ENCODE peak calls at places on chromosomes 5 and 9, in nine cellular contexts. One of them, this sample, is unnamed.

GRCh38 chr9:21965401-21965951 is 28.7 kb downstream of the CDKN2A start:
- DNase-seq in left ventricle myocardium superior: no peak
- DNase-seq in stimulated activated CD8-positive, alpha-beta memory T cell treated with anti-CD3 and anti-CD28 coated beads, Interleukin-12 subunit alpha, Interleukin-12 subunit beta, amount 100 ng/mL, for 4 hours: no peak
- DNase-seq in hypothalamus: no peak
- DNase-seq in mesendoderm: peak
- DNase-seq in CD8-positive, alpha-beta T cell: peak
- DNase-seq in endodermal cell: peak
- DNase-seq in CD8-positive, alpha-beta memory T cell: peak
- DNase-seq in NCI-H2107: no peak
- DNase-seq in this sample: peak

GRCh38 chr9:121633144-121633714 is 18.2 kb upstream of the DAB2IP start:
- DNase-seq in left ventricle myocardium superior: peak
- DNase-seq in stimulated activated CD8-positive, alpha-beta memory T cell treated with anti-CD3 and anti-CD28 coated beads, Interleukin-12 subunit alpha, Interleukin-12 subunit beta, amount 100 ng/mL, for 4 hours: no peak
- DNase-seq in hypothalamus: no peak
- DNase-seq in mesendoderm: no peak
- DNase-seq in CD8-positive, alpha-beta T cell: no peak
- DNase-seq in endodermal cell: no peak
- DNase-seq in CD8-positive, alpha-beta memory T cell: no peak
- DNase-seq in NCI-H2107: no peak
- DNase-seq in this sample: no peak

GRCh38 chr9:34985311-34985899 is 4.1 kb upstream of the DNAJB5 start:
- DNase-seq in left ventricle myocardium superior: no peak
- DNase-seq in stimulated activated CD8-positive, alpha-beta memory T cell treated with anti-CD3 and anti-CD28 coated beads, Interleukin-12 subunit alpha, Interleukin-12 subunit beta, amount 100 ng/mL, for 4 hours: no peak
- DNase-seq in hypothalamus: peak
- DNase-seq in mesendoderm: peak
- DNase-seq in CD8-positive, alpha-beta T cell: peak
- DNase-seq in endodermal cell: peak
- DNase-seq in CD8-positive, alpha-beta memory T cell: peak
- DNase-seq in NCI-H2107: no peak
- DNase-seq in this sample: peak

GRCh38 chr5:175466700-175467318 is 11.6 kb upstream of the SFXN1 start:
- DNase-seq in left ventricle myocardium superior: peak
- DNase-seq in stimulated activated CD8-positive, alpha-beta memory T cell treated with anti-CD3 and anti-CD28 coated beads, Interleukin-12 subunit alpha, Interleukin-12 subunit beta, amount 100 ng/mL, for 4 hours: no peak
- DNase-seq in hypothalamus: no peak
- DNase-seq in mesendoderm: no peak
- DNase-seq in CD8-positive, alpha-beta T cell: no peak
- DNase-seq in endodermal cell: no peak
- DNase-seq in CD8-positive, alpha-beta memory T cell: no peak
- DNase-seq in NCI-H2107: no peak
- DNase-seq in this sample: peak

GRCh38 chr5:39120052-39120420 is 45.8 kb upstream of the RICTOR start:
- DNase-seq in left ventricle myocardium superior: no peak
- DNase-seq in stimulated activated CD8-positive, alpha-beta memory T cell treated with anti-CD3 and anti-CD28 coated beads, Interleukin-12 subunit alpha, Interleukin-12 subunit beta, amount 100 ng/mL, for 4 hours: no peak
- DNase-seq in hypothalamus: no peak
- DNase-seq in mesendoderm: no peak
- DNase-seq in CD8-positive, alpha-beta T cell: no peak
- DNase-seq in endodermal cell: no peak
- DNase-seq in CD8-positive, alpha-beta memory T cell: no peak
- DNase-seq in NCI-H2107: no peak
- DNase-seq in this sample: no peak

GRCh38 chr9:78831726-78832125 is 534.8 kb downstream of the PSAT1 start:
- DNase-seq in left ventricle myocardium superior: no peak
- DNase-seq in stimulated activated CD8-positive, alpha-beta memory T cell treated with anti-CD3 and anti-CD28 coated beads, Interleukin-12 subunit alpha, Interleukin-12 subunit beta, amount 100 ng/mL, for 4 hours: no peak
- DNase-seq in hypothalamus: no peak
- DNase-seq in mesendoderm: no peak
- DNase-seq in CD8-positive, alpha-beta T cell: no peak
- DNase-seq in endodermal cell: no peak
- DNase-seq in CD8-positive, alpha-beta memory T cell: no peak
- DNase-seq in NCI-H2107: no peak
- DNase-seq in this sample: no peak

GRCh38 chr5:133962131-133962530 is 6.3 kb downstream of the C5orf15 start:
- DNase-seq in left ventricle myocardium superior: no peak
- DNase-seq in stimulated activated CD8-positive, alpha-beta memory T cell treated with anti-CD3 and anti-CD28 coated beads, Interleukin-12 subunit alpha, Interleukin-12 subunit beta, amount 100 ng/mL, for 4 hours: no peak
- DNase-seq in hypothalamus: no peak
- DNase-seq in mesendoderm: no peak
- DNase-seq in CD8-positive, alpha-beta T cell: no peak
- DNase-seq in endodermal cell: no peak
- DNase-seq in CD8-positive, alpha-beta memory T cell: no peak
- DNase-seq in NCI-H2107: no peak
- DNase-seq in this sample: peak

GRCh38 chr5:57441557-57441956 is 41.1 kb downstream of the ACTBL2 start:
- DNase-seq in left ventricle myocardium superior: no peak
- DNase-seq in stimulated activated CD8-positive, alpha-beta memory T cell treated with anti-CD3 and anti-CD28 coated beads, Interleukin-12 subunit alpha, Interleukin-12 subunit beta, amount 100 ng/mL, for 4 hours: no peak
- DNase-seq in hypothalamus: no peak
- DNase-seq in mesendoderm: no peak
- DNase-seq in CD8-positive, alpha-beta T cell: no peak
- DNase-seq in endodermal cell: no peak
- DNase-seq in CD8-positive, alpha-beta memory T cell: no peak
- DNase-seq in NCI-H2107: peak
- DNase-seq in this sample: peak

GRCh38 chr5:170437621-170438375 is 48.6 kb upstream of the KCNMB1 start:
- DNase-seq in left ventricle myocardium superior: no peak
- DNase-seq in stimulated activated CD8-positive, alpha-beta memory T cell treated with anti-CD3 and anti-CD28 coated beads, Interleukin-12 subunit alpha, Interleukin-12 subunit beta, amount 100 ng/mL, for 4 hours: no peak
- DNase-seq in hypothalamus: no peak
- DNase-seq in mesendoderm: no peak
- DNase-seq in CD8-positive, alpha-beta T cell: no peak
- DNase-seq in endodermal cell: no peak
- DNase-seq in CD8-positive, alpha-beta memory T cell: no peak
- DNase-seq in NCI-H2107: no peak
- DNase-seq in this sample: no peak

GRCh38 chr9:27800159-27800558 is 226.9 kb upstream of the C9orf72 start:
- DNase-seq in left ventricle myocardium superior: no peak
- DNase-seq in stimulated activated CD8-positive, alpha-beta memory T cell treated with anti-CD3 and anti-CD28 coated beads, Interleukin-12 subunit alpha, Interleukin-12 subunit beta, amount 100 ng/mL, for 4 hours: no peak
- DNase-seq in hypothalamus: no peak
- DNase-seq in mesendoderm: no peak
- DNase-seq in CD8-positive, alpha-beta T cell: no peak
- DNase-seq in endodermal cell: no peak
- DNase-seq in CD8-positive, alpha-beta memory T cell: no peak
- DNase-seq in NCI-H2107: no peak
- DNase-seq in this sample: no peak

GRCh38 chr9:110078626-110079025 is 129.3 kb downstream of the C9orf152 start:
- DNase-seq in left ventricle myocardium superior: no peak
- DNase-seq in stimulated activated CD8-positive, alpha-beta memory T cell treated with anti-CD3 and anti-CD28 coated beads, Interleukin-12 subunit alpha, Interleukin-12 subunit beta, amount 100 ng/mL, for 4 hours: no peak
- DNase-seq in hypothalamus: no peak
- DNase-seq in mesendoderm: no peak
- DNase-seq in CD8-positive, alpha-beta T cell: no peak
- DNase-seq in endodermal cell: no peak
- DNase-seq in CD8-positive, alpha-beta memory T cell: no peak
- DNase-seq in NCI-H2107: no peak
- DNase-seq in this sample: no peak

GRCh38 chr5:35826561-35826960 is 30.1 kb upstream of the IL7R start:
- DNase-seq in left ventricle myocardium superior: no peak
- DNase-seq in stimulated activated CD8-positive, alpha-beta memory T cell treated with anti-CD3 and anti-CD28 coated beads, Interleukin-12 subunit alpha, Interleukin-12 subunit beta, amount 100 ng/mL, for 4 hours: no peak
- DNase-seq in hypothalamus: no peak
- DNase-seq in mesendoderm: no peak
- DNase-seq in CD8-positive, alpha-beta T cell: no peak
- DNase-seq in endodermal cell: no peak
- DNase-seq in CD8-positive, alpha-beta memory T cell: no peak
- DNase-seq in NCI-H2107: no peak
- DNase-seq in this sample: no peak

GRCh38 chr5:145829708-145830361 is 5.3 kb downstream of the PRELID2 start:
- DNase-seq in left ventricle myocardium superior: no peak
- DNase-seq in stimulated activated CD8-positive, alpha-beta memory T cell treated with anti-CD3 and anti-CD28 coated beads, Interleukin-12 subunit alpha, Interleukin-12 subunit beta, amount 100 ng/mL, for 4 hours: no peak
- DNase-seq in hypothalamus: no peak
- DNase-seq in mesendoderm: no peak
- DNase-seq in CD8-positive, alpha-beta T cell: no peak
- DNase-seq in endodermal cell: no peak
- DNase-seq in CD8-positive, alpha-beta memory T cell: no peak
- DNase-seq in NCI-H2107: no peak
- DNase-seq in this sample: no peak

GRCh38 chr9:129394011-129394919 is 216.2 kb upstream of the IER5L start:
- DNase-seq in left ventricle myocardium superior: no peak
- DNase-seq in stimulated activated CD8-positive, alpha-beta memory T cell treated with anti-CD3 and anti-CD28 coated beads, Interleukin-12 subunit alpha, Interleukin-12 subunit beta, amount 100 ng/mL, for 4 hours: no peak
- DNase-seq in hypothalamus: peak
- DNase-seq in mesendoderm: no peak
- DNase-seq in CD8-positive, alpha-beta T cell: no peak
- DNase-seq in endodermal cell: no peak
- DNase-seq in CD8-positive, alpha-beta memory T cell: no peak
- DNase-seq in NCI-H2107: peak
- DNase-seq in this sample: no peak

GRCh38 chr9:26975728-26976707 is 19.8 kb downstream of the IFT74 start:
- DNase-seq in left ventricle myocardium superior: no peak
- DNase-seq in stimulated activated CD8-positive, alpha-beta memory T cell treated with anti-CD3 and anti-CD28 coated beads, Interleukin-12 subunit alpha, Interleukin-12 subunit beta, amount 100 ng/mL, for 4 hours: no peak
- DNase-seq in hypothalamus: no peak
- DNase-seq in mesendoderm: peak
- DNase-seq in CD8-positive, alpha-beta T cell: no peak
- DNase-seq in endodermal cell: peak
- DNase-seq in CD8-positive, alpha-beta memory T cell: no peak
- DNase-seq in NCI-H2107: peak
- DNase-seq in this sample: peak

GRCh38 chr9:125295642-125296041 is 34.0 kb downstream of the GAPVD1 start:
- DNase-seq in left ventricle myocardium superior: no peak
- DNase-seq in stimulated activated CD8-positive, alpha-beta memory T cell treated with anti-CD3 and anti-CD28 coated beads, Interleukin-12 subunit alpha, Interleukin-12 subunit beta, amount 100 ng/mL, for 4 hours: no peak
- DNase-seq in hypothalamus: no peak
- DNase-seq in mesendoderm: no peak
- DNase-seq in CD8-positive, alpha-beta T cell: no peak
- DNase-seq in endodermal cell: no peak
- DNase-seq in CD8-positive, alpha-beta memory T cell: no peak
- DNase-seq in NCI-H2107: no peak
- DNase-seq in this sample: no peak

GRCh38 chr9:615756-616155 is 225.7 kb upstream of the DMRT1 start:
- DNase-seq in left ventricle myocardium superior: no peak
- DNase-seq in stimulated activated CD8-positive, alpha-beta memory T cell treated with anti-CD3 and anti-CD28 coated beads, Interleukin-12 subunit alpha, Interleukin-12 subunit beta, amount 100 ng/mL, for 4 hours: no peak
- DNase-seq in hypothalamus: no peak
- DNase-seq in mesendoderm: no peak
- DNase-seq in CD8-positive, alpha-beta T cell: no peak
- DNase-seq in endodermal cell: no peak
- DNase-seq in CD8-positive, alpha-beta memory T cell: no peak
- DNase-seq in NCI-H2107: no peak
- DNase-seq in this sample: no peak

GRCh38 chr5:139960723-139961383 is 82.2 kb downstream of the NRG2 start:
- DNase-seq in left ventricle myocardium superior: no peak
- DNase-seq in stimulated activated CD8-positive, alpha-beta memory T cell treated with anti-CD3 and anti-CD28 coated beads, Interleukin-12 subunit alpha, Interleukin-12 subunit beta, amount 100 ng/mL, for 4 hours: no peak
- DNase-seq in hypothalamus: no peak
- DNase-seq in mesendoderm: no peak
- DNase-seq in CD8-positive, alpha-beta T cell: no peak
- DNase-seq in endodermal cell: peak
- DNase-seq in CD8-positive, alpha-beta memory T cell: no peak
- DNase-seq in NCI-H2107: no peak
- DNase-seq in this sample: no peak

GRCh38 chr9:98656536-98656935 is 52.2 kb downstream of the GABBR2 start:
- DNase-seq in left ventricle myocardium superior: no peak
- DNase-seq in stimulated activated CD8-positive, alpha-beta memory T cell treated with anti-CD3 and anti-CD28 coated beads, Interleukin-12 subunit alpha, Interleukin-12 subunit beta, amount 100 ng/mL, for 4 hours: no peak
- DNase-seq in hypothalamus: no peak
- DNase-seq in mesendoderm: no peak
- DNase-seq in CD8-positive, alpha-beta T cell: no peak
- DNase-seq in endodermal cell: no peak
- DNase-seq in CD8-positive, alpha-beta memory T cell: no peak
- DNase-seq in NCI-H2107: no peak
- DNase-seq in this sample: no peak

GRCh38 chr9:21994526-21994995 is at the start of gene CDKN2B-AS1:
- DNase-seq in left ventricle myocardium superior: peak
- DNase-seq in stimulated activated CD8-positive, alpha-beta memory T cell treated with anti-CD3 and anti-CD28 coated beads, Interleukin-12 subunit alpha, Interleukin-12 subunit beta, amount 100 ng/mL, for 4 hours: no peak
- DNase-seq in hypothalamus: no peak
- DNase-seq in mesendoderm: peak
- DNase-seq in CD8-positive, alpha-beta T cell: peak
- DNase-seq in endodermal cell: peak
- DNase-seq in CD8-positive, alpha-beta memory T cell: peak
- DNase-seq in NCI-H2107: peak
- DNase-seq in this sample: peak

GRCh38 chr5:95114305-95114704 is 170.6 kb downstream of the MCTP1 start:
- DNase-seq in left ventricle myocardium superior: no peak
- DNase-seq in stimulated activated CD8-positive, alpha-beta memory T cell treated with anti-CD3 and anti-CD28 coated beads, Interleukin-12 subunit alpha, Interleukin-12 subunit beta, amount 100 ng/mL, for 4 hours: no peak
- DNase-seq in hypothalamus: no peak
- DNase-seq in mesendoderm: no peak
- DNase-seq in CD8-positive, alpha-beta T cell: no peak
- DNase-seq in endodermal cell: no peak
- DNase-seq in CD8-positive, alpha-beta memory T cell: no peak
- DNase-seq in NCI-H2107: no peak
- DNase-seq in this sample: no peak

GRCh38 chr9:93824386-93825294 is 130.5 kb downstream of the BARX1 start:
- DNase-seq in left ventricle myocardium superior: no peak
- DNase-seq in stimulated activated CD8-positive, alpha-beta memory T cell treated with anti-CD3 and anti-CD28 coated beads, Interleukin-12 subunit alpha, Interleukin-12 subunit beta, amount 100 ng/mL, for 4 hours: no peak
- DNase-seq in hypothalamus: no peak
- DNase-seq in mesendoderm: no peak
- DNase-seq in CD8-positive, alpha-beta T cell: no peak
- DNase-seq in endodermal cell: no peak
- DNase-seq in CD8-positive, alpha-beta memory T cell: no peak
- DNase-seq in NCI-H2107: no peak
- DNase-seq in this sample: no peak

GRCh38 chr9:92176068-92176799 is 61.0 kb upstream of the SPTLC1 start:
- DNase-seq in left ventricle myocardium superior: no peak
- DNase-seq in stimulated activated CD8-positive, alpha-beta memory T cell treated with anti-CD3 and anti-CD28 coated beads, Interleukin-12 subunit alpha, Interleukin-12 subunit beta, amount 100 ng/mL, for 4 hours: no peak
- DNase-seq in hypothalamus: no peak
- DNase-seq in mesendoderm: peak
- DNase-seq in CD8-positive, alpha-beta T cell: no peak
- DNase-seq in endodermal cell: peak
- DNase-seq in CD8-positive, alpha-beta memory T cell: no peak
- DNase-seq in NCI-H2107: no peak
- DNase-seq in this sample: no peak

GRCh38 chr9:115220339-115221009 is 102.5 kb upstream of the TNC start:
- DNase-seq in left ventricle myocardium superior: no peak
- DNase-seq in stimulated activated CD8-positive, alpha-beta memory T cell treated with anti-CD3 and anti-CD28 coated beads, Interleukin-12 subunit alpha, Interleukin-12 subunit beta, amount 100 ng/mL, for 4 hours: no peak
- DNase-seq in hypothalamus: no peak
- DNase-seq in mesendoderm: peak
- DNase-seq in CD8-positive, alpha-beta T cell: no peak
- DNase-seq in endodermal cell: no peak
- DNase-seq in CD8-positive, alpha-beta memory T cell: no peak
- DNase-seq in NCI-H2107: no peak
- DNase-seq in this sample: no peak

GRCh38 chr9:16680965-16681658 is 189.4 kb downstream of the BNC2 start:
- DNase-seq in left ventricle myocardium superior: no peak
- DNase-seq in stimulated activated CD8-positive, alpha-beta memory T cell treated with anti-CD3 and anti-CD28 coated beads, Interleukin-12 subunit alpha, Interleukin-12 subunit beta, amount 100 ng/mL, for 4 hours: no peak
- DNase-seq in hypothalamus: no peak
- DNase-seq in mesendoderm: no peak
- DNase-seq in CD8-positive, alpha-beta T cell: no peak
- DNase-seq in endodermal cell: no peak
- DNase-seq in CD8-positive, alpha-beta memory T cell: no peak
- DNase-seq in NCI-H2107: no peak
- DNase-seq in this sample: peak

GRCh38 chr5:168529361-168530234 is 493 bp downstream of the FBLL1 start:
- DNase-seq in left ventricle myocardium superior: peak
- DNase-seq in stimulated activated CD8-positive, alpha-beta memory T cell treated with anti-CD3 and anti-CD28 coated beads, Interleukin-12 subunit alpha, Interleukin-12 subunit beta, amount 100 ng/mL, for 4 hours: no peak
- DNase-seq in hypothalamus: no peak
- DNase-seq in mesendoderm: peak
- DNase-seq in CD8-positive, alpha-beta T cell: no peak
- DNase-seq in endodermal cell: peak
- DNase-seq in CD8-positive, alpha-beta memory T cell: no peak
- DNase-seq in NCI-H2107: no peak
- DNase-seq in this sample: no peak

GRCh38 chr5:25448190-25448621 is 803.4 kb upstream of the CDH10 start:
- DNase-seq in left ventricle myocardium superior: no peak
- DNase-seq in stimulated activated CD8-positive, alpha-beta memory T cell treated with anti-CD3 and anti-CD28 coated beads, Interleukin-12 subunit alpha, Interleukin-12 subunit beta, amount 100 ng/mL, for 4 hours: no peak
- DNase-seq in hypothalamus: no peak
- DNase-seq in mesendoderm: peak
- DNase-seq in CD8-positive, alpha-beta T cell: no peak
- DNase-seq in endodermal cell: peak
- DNase-seq in CD8-positive, alpha-beta memory T cell: no peak
- DNase-seq in NCI-H2107: no peak
- DNase-seq in this sample: no peak

GRCh38 chr5:98791928-98792580 is 18.6 kb downstream of the RGMB start:
- DNase-seq in left ventricle myocardium superior: no peak
- DNase-seq in stimulated activated CD8-positive, alpha-beta memory T cell treated with anti-CD3 and anti-CD28 coated beads, Interleukin-12 subunit alpha, Interleukin-12 subunit beta, amount 100 ng/mL, for 4 hours: no peak
- DNase-seq in hypothalamus: no peak
- DNase-seq in mesendoderm: no peak
- DNase-seq in CD8-positive, alpha-beta T cell: no peak
- DNase-seq in endodermal cell: no peak
- DNase-seq in CD8-positive, alpha-beta memory T cell: no peak
- DNase-seq in NCI-H2107: no peak
- DNase-seq in this sample: no peak

This sample was measured in fibroblast of gingiva.